ENCODE peak calls at places on chromosomes 4 and X, in six cellular contexts. O, I, W, Y, J and A are unnamed samples. For H3K27me3 and H3K9me3, the result is how much of the 10 kb centered on the place peaks cover.

GRCh38 chr4:22091906-22092305 is 143.3 kb upstream of the KCNIP4 start:
- DNase-seq in O (no peak), I (no peak), W (no peak), Y (no peak), J (no peak), A (no peak)

GRCh38 chr4:150385606-150386005 is 196.3 kb upstream of the MAB21L2 start:
- DNase-seq in O (no peak), I (no peak), W (no peak), Y (peak), J (peak), A (peak)

GRCh38 chr4:54238389-54238788 is 9.3 kb downstream of the PDGFRA start:
- DNase-seq in O (no peak), I (no peak), W (no peak), Y (no peak), J (no peak), A (no peak)

GRCh38 chrX:7218321-7219152 is 70.6 kb upstream of the PUDP start:
- DNase-seq in O (no peak), I (no peak), W (no peak), Y (no peak), J (no peak), A (no peak)

GRCh38 chr4:8736083-8736825 is 135.4 kb downstream of the HMX1 start:
- DNase-seq in O (no peak), I (no peak), W (no peak), Y (no peak), J (no peak), A (no peak)

GRCh38 chr4:15427126-15427525 is 707 bp upstream of the C1QTNF7 start:
- DNase-seq in O (no peak), I (no peak), W (no peak), Y (no peak), J (no peak), A (no peak)

GRCh38 chrX:150446151-150446550 is 83.0 kb downstream of the MAMLD1 start:
- DNase-seq in O (no peak), I (no peak), W (no peak), Y (no peak), J (no peak), A (no peak)

GRCh38 chrX:49172280-49172780 is 632 bp downstream of the PLP2 start:
- DNase-seq in O (peak), I (peak), W (peak), Y (peak), J (peak), A (peak)

GRCh38 chr4:95867919-95868318 is 28.0 kb downstream of the PDHA2 start:
- DNase-seq in O (no peak), I (no peak), W (no peak), Y (no peak), J (peak), A (no peak)

GRCh38 chrX:15913161-15913560 is 58.5 kb upstream of the AP1S2 start:
- DNase-seq in O (no peak), I (no peak), W (no peak), Y (no peak), J (no peak), A (no peak)

GRCh38 chrX:15918003-15918402 is 63.4 kb upstream of the AP1S2 start:
- DNase-seq in O (no peak), I (no peak), W (no peak), Y (no peak), J (no peak), A (no peak)

GRCh38 chrX:15916704-15917084 is 62.1 kb upstream of the AP1S2 start:
- DNase-seq in O (no peak), I (no peak), W (no peak), Y (no peak), J (no peak), A (no peak)

GRCh38 chrX:15914486-15914885 is 59.9 kb upstream of the AP1S2 start:
- DNase-seq in O (no peak), I (no peak), W (no peak), Y (no peak), J (no peak), A (no peak)

GRCh38 chrX:15915959-15916703 is 61.5 kb upstream of the AP1S2 start:
- DNase-seq in O (no peak), I (no peak), W (no peak), Y (no peak), J (no peak), A (peak)
- H3K27me3 ChIP-seq in O (under half), I (under half), W (under half), Y (under half), J (under half), A (under half)

DNA sequence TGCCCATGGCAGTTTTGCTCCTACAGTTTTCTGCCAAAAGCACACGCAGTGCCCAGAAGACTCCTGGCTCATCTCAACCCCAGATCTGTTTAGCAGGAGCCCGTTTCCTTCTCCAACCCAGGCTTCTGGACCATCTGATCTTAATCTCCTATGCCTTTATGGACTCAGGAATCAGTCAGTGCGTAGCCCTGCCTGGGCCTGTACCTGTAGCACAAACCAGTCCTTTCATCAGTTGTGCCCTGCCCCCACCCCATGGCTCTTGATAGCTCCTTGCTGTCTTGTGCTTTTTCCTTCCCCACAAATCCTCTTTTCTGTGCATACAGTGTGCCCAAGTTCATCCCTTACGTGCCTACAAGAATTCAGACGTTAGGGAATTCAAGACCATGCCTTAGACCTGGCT is 1.5 kb downstream of the ZNF718 start:
- DNase-seq in O (no peak), I (no peak), W (no peak), Y (no peak), J (no peak), A (no peak)
- H3K9me3 ChIP-seq in O (under half), I (under half), W (under half), Y (under half), J (under half), A (under half)

GRCh38 chr4:153207561-153207960 is 3.3 kb downstream of the TRIM2 start:
- DNase-seq in O (peak), I (no peak), W (peak), Y (no peak), J (peak), A (peak)
- TF ChIP-seq CTCF in O (peak), I (peak), W (peak), Y (peak), J (peak), A (peak)

DNA sequence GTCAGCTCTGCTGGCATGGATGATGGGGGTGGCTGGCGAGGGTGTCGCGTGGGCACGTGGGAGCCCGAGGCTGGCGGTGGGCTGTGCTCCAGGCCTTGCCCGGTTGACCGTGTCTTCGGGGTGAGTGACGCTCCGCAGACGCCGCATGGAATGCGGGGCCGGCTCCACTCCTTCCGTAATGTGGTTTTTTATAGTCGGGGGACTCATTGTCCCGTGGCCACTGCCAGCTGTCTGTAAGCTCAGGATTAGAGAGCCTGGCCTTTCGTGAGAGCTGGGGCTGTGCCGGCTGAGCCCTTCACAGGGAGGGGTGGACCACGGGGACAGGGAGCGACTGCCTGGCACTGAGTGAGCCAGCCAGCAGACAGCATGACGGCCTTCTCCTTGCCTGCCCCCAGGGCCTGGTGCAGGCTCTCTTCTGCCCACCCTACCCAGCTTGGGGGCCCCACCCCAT is 20.4 kb downstream of the DOK7 start:
- DNase-seq in O (no peak), I (no peak), W (peak), Y (peak), J (peak), A (peak)
- H3K27me3 ChIP-seq in O (half or more), I (half or more), W (under half), Y (under half), J (under half), A (under half)

GRCh38 chrX:52284865-52285264 is 84.0 kb upstream of the XAGE2 start:
- DNase-seq in O (no peak), I (no peak), W (no peak), Y (no peak), J (no peak), A (no peak)
- H3K9me3 ChIP-seq in O (under half), I (under half), W (under half), Y (under half), J (under half), A (under half)